ENCODE peak calls at places on chromosome 13, in ten cellular contexts. Z is brain microvascular endothelial cell, X is tibial nerve, M is transverse colon, F is esophagus squamous epithelium, Q is coronary artery, E is prostate gland, U is astrocyte of the spinal cord, V is fibroblast of the aortic adventitia, J is heart right ventricle. K is an unnamed sample.

GRCh38 chr13:70630247-70630646 is 522.0 kb upstream of the KLHL1 start:
- DNase-seq in Z (peak; percentile 8), X (no peak), M (no peak), F (no peak), Q (no peak), E (no peak), U (no peak), V (no peak), J (no peak), K (no peak)

GRCh38 chr13:73993661-73994060 is 140.5 kb downstream of the KLF12 start:
- DNase-seq in Z (no peak), X (no peak), M (no peak), F (no peak), Q (no peak), E (no peak), U (no peak), V (no peak), J (no peak), K (no peak)

GRCh38 chr13:32212420-32212819 is 102.7 kb downstream of the ZAR1L start:
- DNase-seq in Z (peak; percentile 72), X (no peak), M (no peak), F (no peak), Q (no peak), E (no peak), U (peak; percentile 79), V (peak; percentile 91), J (no peak), K (peak; percentile 69)

GRCh38 chr13:86591862-86592261 is 792.6 kb upstream of the SLITRK6 start:
- DNase-seq in Z (no peak), X (no peak), M (no peak), F (no peak), Q (no peak), E (no peak), U (no peak), V (peak; percentile 9), J (no peak), K (no peak)

GRCh38 chr13:90868321-90868920 is 479.1 kb upstream of the MIR17HG start:
- DNase-seq in Z (peak; percentile 40), X (no peak), M (no peak), F (no peak), Q (no peak), E (no peak), U (peak; percentile 39), V (peak; percentile 46), J (no peak), K (peak; percentile 5)

GRCh38 chr13:21549633-21550032 is 54.3 kb downstream of the MICU2 start:
- DNase-seq in Z (no peak), X (no peak), M (no peak), F (no peak), Q (no peak), E (no peak), U (no peak), V (no peak), J (no peak), K (no peak)

GRCh38 chr13:40172149-40172591 is 494.3 kb downstream of the FOXO1 start:
- DNase-seq in Z (no peak), X (no peak), M (no peak), F (no peak), Q (peak; percentile 70), E (peak; percentile 28), U (no peak), V (no peak), J (no peak), K (no peak)

GRCh38 chr13:75547917-75548316 is 1.7 kb upstream of the UCHL3 start:
- DNase-seq in Z (no peak), X (no peak), M (no peak), F (no peak), Q (no peak), E (no peak), U (no peak), V (no peak), J (no peak), K (peak; percentile 17)

GRCh38 chr13:61136101-61136500 is 279.5 kb downstream of the PCDH20 start:
- DNase-seq in Z (no peak), X (no peak), M (no peak), F (no peak), Q (no peak), E (no peak), U (no peak), V (no peak), J (no peak), K (no peak)

GRCh38 chr13:67298297-67298696 is 68.2 kb upstream of the PCDH9 start:
- DNase-seq in Z (no peak), X (no peak), M (no peak), F (no peak), Q (no peak), E (no peak), U (no peak), V (no peak), J (no peak), K (no peak)

GRCh38 chr13:92823059-92823458 is 403.5 kb upstream of the GPC6 start:
- DNase-seq in Z (no peak), X (no peak), M (no peak), F (no peak), Q (no peak), E (no peak), U (no peak), V (no peak), J (no peak), K (no peak)

GRCh38 chr13:105193026-105193425 is 1342.4 kb downstream of the EFNB2 start:
- DNase-seq in Z (no peak), X (no peak), M (no peak), F (no peak), Q (no peak), E (no peak), U (no peak), V (no peak), J (no peak), K (no peak)

GRCh38 chr13:36904219-36904618 is 15.8 kb downstream of the SMAD9 start:
- DNase-seq in Z (no peak), X (no peak), M (peak; percentile 27), F (no peak), Q (no peak), E (no peak), U (no peak), V (no peak), J (no peak), K (no peak)

GRCh38 chr13:59700281-59700680 is 463.4 kb downstream of the DIAPH3 start:
- DNase-seq in Z (peak; percentile 47), X (no peak), M (no peak), F (no peak), Q (no peak), E (no peak), U (peak; percentile 29), V (no peak), J (no peak), K (peak; percentile 47)

GRCh38 chr13:74644239-74644638 is 510.0 kb upstream of the KLF12 start:
- DNase-seq in Z (peak; percentile 21), X (no peak), M (no peak), F (no peak), Q (no peak), E (no peak), U (no peak), V (peak; percentile 76), J (peak; percentile 5), K (no peak)

GRCh38 chr13:37138169-37138568 is 32.7 kb upstream of the CSNK1A1L start:
- DNase-seq in Z (peak; percentile 61), X (no peak), M (no peak), F (no peak), Q (no peak), E (no peak), U (no peak), V (no peak), J (no peak), K (no peak)

GRCh38 chr13:22220186-22221160 is 549.6 kb downstream of the FGF9 start:
- DNase-seq in Z (no peak), X (no peak), M (peak; percentile 76), F (no peak), Q (no peak), E (no peak), U (no peak), V (no peak), J (no peak), K (no peak)

GRCh38 chr13:20206836-20207235 is 14.1 kb upstream of the GJB2 start:
- DNase-seq in Z (no peak), X (no peak), M (no peak), F (no peak), Q (no peak), E (no peak), U (no peak), V (no peak), J (no peak), K (no peak)

GRCh38 chr13:21330126-21330861 is 128.8 kb downstream of the ZDHHC20 start:
- DNase-seq in Z (peak; percentile 8), X (no peak), M (no peak), F (no peak), Q (no peak), E (no peak), U (peak; percentile 8), V (no peak), J (no peak), K (no peak)

GRCh38 chr13:101298517-101298916 is 117.8 kb downstream of the NALCN start:
- DNase-seq in Z (no peak), X (no peak), M (no peak), F (no peak), Q (no peak), E (no peak), U (no peak), V (peak; percentile 17), J (no peak), K (no peak)
- TF ChIP-seq CTCF in Z (no peak), X (no peak), M (no peak), F (no peak), Q (no peak), E (no peak), U (no peak), V (no peak), J (no peak), K (no peak)

GRCh38 chr13:45220403-45220802 is 19.6 kb upstream of the KCTD4 start:
- DNase-seq in Z (no peak), X (no peak), M (no peak), F (no peak), Q (no peak), E (no peak), U (no peak), V (no peak), J (no peak), K (no peak)
- TF ChIP-seq CTCF in Z (no peak), X (no peak), M (no peak), F (no peak), Q (no peak), E (no peak), U (no peak), V (no peak), J (no peak), K (no peak)

DNA sequence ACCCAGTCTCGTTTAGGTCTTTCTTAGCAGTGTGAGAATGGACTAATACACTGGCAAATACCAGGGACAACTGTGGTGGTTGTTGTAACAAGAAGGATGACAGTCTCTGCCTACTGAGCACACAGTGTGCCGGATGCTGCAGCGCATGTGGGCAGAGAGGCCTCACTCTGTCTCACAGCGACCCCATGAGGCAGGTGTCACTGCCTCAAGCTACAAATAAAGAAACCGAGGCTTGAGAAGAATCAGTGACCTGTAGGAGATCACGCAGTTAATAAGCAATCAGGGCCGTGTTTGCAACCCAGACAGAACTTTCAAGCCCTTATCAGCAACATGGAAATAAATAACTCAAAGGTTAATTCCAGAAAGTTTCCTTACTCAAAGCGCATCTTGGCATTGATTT is 40.5 kb upstream of the GAS6 start:
- DNase-seq in Z (no peak), X (no peak), M (peak; percentile 42), F (no peak), Q (peak; percentile 72), E (no peak), U (no peak), V (peak; percentile 37), J (peak; percentile 62), K (no peak)
- TF ChIP-seq CTCF in Z (peak; percentile 76), X (peak; percentile 42), M (peak; percentile 54), F (peak; percentile 66), Q (peak; percentile 31), E (peak; percentile 42), U (peak; percentile 52), V (peak; percentile 54), J (peak; percentile 82), K (peak; percentile 63)

GRCh38 chr13:46728777-46729176 is 68.2 kb downstream of the ESD start:
- DNase-seq in Z (no peak), X (no peak), M (no peak), F (no peak), Q (no peak), E (no peak), U (no peak), V (no peak), J (no peak), K (no peak)
- TF ChIP-seq CTCF in Z (peak; percentile 38), X (no peak), M (no peak), F (no peak), Q (no peak), E (no peak), U (peak; percentile 23), V (no peak), J (no peak), K (peak; percentile 63)